ENCODE peak calls at places on chromosomes 4 and X, in five cellular contexts. One of them, this sample, is unnamed.
A peak's percentile ranks its signal among the peaks of the same experiment; 100 is the strongest.

GRCh38 chrX:78555401-78555980 is 103.6 kb downstream of the RTL3 start:
- DNase-seq in NCI-H1694 treated with DMSO at 0.1 percent for 48 hours: no peak
- DNase-seq in kidney tubule cell: peak; percentile 6
- DNase-seq in heart right ventricle: no peak
- DNase-seq in posterior vena cava: no peak
- DNase-seq in this sample: no peak

GRCh38 chrX:118795528-118795927 is 28.1 kb upstream of the ZCCHC12 start:
- DNase-seq in NCI-H1694 treated with DMSO at 0.1 percent for 48 hours: no peak
- DNase-seq in heart right ventricle: no peak
- DNase-seq in kidney tubule cell: no peak
- DNase-seq in posterior vena cava: no peak
- DNase-seq in this sample: no peak

GRCh38 chr4:32161382-32161781 is 1441.2 kb downstream of the PCDH7 start:
- DNase-seq in heart right ventricle: no peak
- DNase-seq in posterior vena cava: no peak
- DNase-seq in kidney tubule cell: peak; percentile 10
- DNase-seq in NCI-H1694 treated with DMSO at 0.1 percent for 48 hours: no peak
- DNase-seq in this sample: no peak

GRCh38 chr4:155037031-155037430 is 171.4 kb upstream of the NPY2R start:
- DNase-seq in NCI-H1694 treated with DMSO at 0.1 percent for 48 hours: no peak
- DNase-seq in posterior vena cava: no peak
- DNase-seq in kidney tubule cell: no peak
- DNase-seq in heart right ventricle: no peak
- DNase-seq in this sample: no peak

GRCh38 chr4:14711259-14711658 is 291.0 kb upstream of the CPEB2 start:
- DNase-seq in NCI-H1694 treated with DMSO at 0.1 percent for 48 hours: no peak
- DNase-seq in kidney tubule cell: no peak
- DNase-seq in heart right ventricle: no peak
- DNase-seq in posterior vena cava: no peak
- DNase-seq in this sample: no peak

GRCh38 chrX:40373025-40373424 is 207.7 kb upstream of the ATP6AP2 start:
- DNase-seq in heart right ventricle: no peak
- DNase-seq in posterior vena cava: no peak
- DNase-seq in NCI-H1694 treated with DMSO at 0.1 percent for 48 hours: no peak
- DNase-seq in kidney tubule cell: no peak
- DNase-seq in this sample: no peak

GRCh38 chrX:63754141-63754859 is 30.7 kb downstream of the ARHGEF9 start:
- DNase-seq in heart right ventricle: no peak
- DNase-seq in posterior vena cava: no peak
- DNase-seq in kidney tubule cell: peak; percentile 8
- DNase-seq in NCI-H1694 treated with DMSO at 0.1 percent for 48 hours: no peak
- DNase-seq in this sample: no peak

GRCh38 chr4:2091990-2092652 is 33.0 kb downstream of the NAT8L start:
- DNase-seq in NCI-H1694 treated with DMSO at 0.1 percent for 48 hours: no peak
- DNase-seq in kidney tubule cell: no peak
- DNase-seq in posterior vena cava: peak; percentile 57
- DNase-seq in heart right ventricle: no peak
- DNase-seq in this sample: no peak

GRCh38 chr4:153432971-153433752 is 33.0 kb upstream of the TMEM131L start:
- DNase-seq in heart right ventricle: peak; percentile 55
- DNase-seq in NCI-H1694 treated with DMSO at 0.1 percent for 48 hours: no peak
- DNase-seq in posterior vena cava: no peak
- DNase-seq in kidney tubule cell: peak; percentile 61
- DNase-seq in this sample: no peak

GRCh38 chr4:173272987-173273386 is 61.2 kb downstream of the HMGB2 start:
- DNase-seq in kidney tubule cell: peak; percentile 8
- DNase-seq in posterior vena cava: no peak
- DNase-seq in NCI-H1694 treated with DMSO at 0.1 percent for 48 hours: no peak
- DNase-seq in heart right ventricle: no peak
- DNase-seq in this sample: no peak

GRCh38 chrX:69607616-69608015 is 8.3 kb upstream of the EDA start:
- DNase-seq in NCI-H1694 treated with DMSO at 0.1 percent for 48 hours: no peak
- DNase-seq in heart right ventricle: no peak
- DNase-seq in kidney tubule cell: peak; percentile 9
- DNase-seq in posterior vena cava: no peak
- DNase-seq in this sample: no peak

GRCh38 chrX:153628665-153629064 is 18.3 kb upstream of the DUSP9 start:
- DNase-seq in heart right ventricle: no peak
- DNase-seq in kidney tubule cell: no peak
- DNase-seq in NCI-H1694 treated with DMSO at 0.1 percent for 48 hours: no peak
- DNase-seq in posterior vena cava: peak; percentile 76
- DNase-seq in this sample: no peak

GRCh38 chr4:94691552-94691951 is 66.2 kb upstream of the BMPR1B start:
- DNase-seq in posterior vena cava: no peak
- DNase-seq in kidney tubule cell: no peak
- DNase-seq in heart right ventricle: no peak
- DNase-seq in NCI-H1694 treated with DMSO at 0.1 percent for 48 hours: no peak
- DNase-seq in this sample: no peak

GRCh38 chr4:109728385-109728784 is 1.5 kb downstream of the PLA2G12A start:
- DNase-seq in kidney tubule cell: peak; percentile 9
- DNase-seq in posterior vena cava: no peak
- DNase-seq in heart right ventricle: no peak
- DNase-seq in NCI-H1694 treated with DMSO at 0.1 percent for 48 hours: no peak
- DNase-seq in this sample: no peak

GRCh38 chr4:3721186-3721585 is 45.0 kb upstream of the ADRA2C start:
- DNase-seq in heart right ventricle: no peak
- DNase-seq in posterior vena cava: no peak
- DNase-seq in NCI-H1694 treated with DMSO at 0.1 percent for 48 hours: peak; percentile 40
- DNase-seq in kidney tubule cell: no peak
- DNase-seq in this sample: no peak

GRCh38 chr4:126658391-126658790 is 974.4 kb upstream of the INTU start:
- DNase-seq in posterior vena cava: no peak
- DNase-seq in NCI-H1694 treated with DMSO at 0.1 percent for 48 hours: no peak
- DNase-seq in kidney tubule cell: no peak
- DNase-seq in heart right ventricle: no peak
- DNase-seq in this sample: no peak

GRCh38 chrX:134642394-134642793 is 15.9 kb downstream of the PLAC1 start:
- DNase-seq in kidney tubule cell: peak; percentile 56
- DNase-seq in posterior vena cava: no peak
- DNase-seq in heart right ventricle: no peak
- DNase-seq in NCI-H1694 treated with DMSO at 0.1 percent for 48 hours: no peak
- DNase-seq in this sample: no peak

GRCh38 chr4:74230902-74231499 is 73.1 kb downstream of the MTHFD2L start:
- DNase-seq in NCI-H1694 treated with DMSO at 0.1 percent for 48 hours: no peak
- DNase-seq in kidney tubule cell: peak; percentile 87
- DNase-seq in posterior vena cava: no peak
- DNase-seq in heart right ventricle: peak; percentile 11
- DNase-seq in this sample: no peak

GRCh38 chr4:80586716-80587115 is 251.2 kb downstream of the CFAP299 start:
- DNase-seq in kidney tubule cell: no peak
- DNase-seq in posterior vena cava: no peak
- DNase-seq in heart right ventricle: no peak
- DNase-seq in NCI-H1694 treated with DMSO at 0.1 percent for 48 hours: no peak
- DNase-seq in this sample: no peak

GRCh38 chr4:110636231-110636676 is 13.4 kb upstream of the PITX2 start:
- DNase-seq in NCI-H1694 treated with DMSO at 0.1 percent for 48 hours: no peak
- DNase-seq in kidney tubule cell: no peak
- DNase-seq in heart right ventricle: no peak
- DNase-seq in posterior vena cava: no peak
- DNase-seq in this sample: no peak

GRCh38 chrX:33725556-33726232 is 406.4 kb downstream of the FAM47A start:
- DNase-seq in posterior vena cava: no peak
- DNase-seq in heart right ventricle: peak; percentile 3
- DNase-seq in NCI-H1694 treated with DMSO at 0.1 percent for 48 hours: no peak
- DNase-seq in kidney tubule cell: peak; percentile 17
- DNase-seq in this sample: peak; percentile 5

GRCh38 chrX:39728025-39728424 is 369.7 kb downstream of the BCOR start:
- DNase-seq in kidney tubule cell: no peak
- DNase-seq in heart right ventricle: no peak
- DNase-seq in NCI-H1694 treated with DMSO at 0.1 percent for 48 hours: no peak
- DNase-seq in posterior vena cava: no peak
- DNase-seq in this sample: no peak

GRCh38 chrX:52608961-52609360 is 45.7 kb downstream of the SSX7 start:
- DNase-seq in kidney tubule cell: peak; percentile 68
- DNase-seq in NCI-H1694 treated with DMSO at 0.1 percent for 48 hours: no peak
- DNase-seq in posterior vena cava: no peak
- DNase-seq in heart right ventricle: no peak
- DNase-seq in this sample: no peak

GRCh38 chr4:118177121-118177520 is 142.8 kb downstream of the NDST3 start:
- DNase-seq in heart right ventricle: no peak
- DNase-seq in NCI-H1694 treated with DMSO at 0.1 percent for 48 hours: no peak
- DNase-seq in posterior vena cava: no peak
- DNase-seq in kidney tubule cell: no peak
- DNase-seq in this sample: no peak

GRCh38 chr4:80592950-80593349 is 257.4 kb downstream of the CFAP299 start:
- DNase-seq in heart right ventricle: no peak
- DNase-seq in kidney tubule cell: no peak
- DNase-seq in posterior vena cava: no peak
- DNase-seq in NCI-H1694 treated with DMSO at 0.1 percent for 48 hours: no peak
- DNase-seq in this sample: no peak

GRCh38 chr4:166202991-166203390 is 330.0 kb downstream of the TLL1 start:
- DNase-seq in posterior vena cava: no peak
- DNase-seq in kidney tubule cell: no peak
- DNase-seq in NCI-H1694 treated with DMSO at 0.1 percent for 48 hours: no peak
- DNase-seq in heart right ventricle: no peak
- DNase-seq in this sample: no peak

GRCh38 chr4:104795264-104795934 is 300.7 kb upstream of the CXXC4 start:
- DNase-seq in NCI-H1694 treated with DMSO at 0.1 percent for 48 hours: no peak
- DNase-seq in heart right ventricle: peak; percentile 42
- DNase-seq in posterior vena cava: no peak
- DNase-seq in kidney tubule cell: no peak
- DNase-seq in this sample: no peak

GRCh38 chrX:55127692-55128091 is 38.9 kb downstream of the PAGE2 start:
- DNase-seq in NCI-H1694 treated with DMSO at 0.1 percent for 48 hours: no peak
- DNase-seq in posterior vena cava: no peak
- DNase-seq in heart right ventricle: no peak
- DNase-seq in kidney tubule cell: no peak
- DNase-seq in this sample: no peak

GRCh38 chr4:2835978-2836377 is 7.7 kb upstream of the ADD1 start:
- DNase-seq in NCI-H1694 treated with DMSO at 0.1 percent for 48 hours: no peak
- DNase-seq in posterior vena cava: peak; percentile 80
- DNase-seq in heart right ventricle: no peak
- DNase-seq in kidney tubule cell: no peak
- DNase-seq in this sample: no peak